ENCODE peak calls at places on chromosomes 16 and 17, in seven cellular contexts. F, Z, U, M, S, Q and E are unnamed samples. For H3K9me3, the result is how much of the 10 kb centered on the place peaks cover.

GRCh38 chr17:6393368-6393952 is 41.5 kb downstream of the AIPL1 start:
- DNase-seq in F (no peak), Z (no peak), U (no peak), M (no peak), S (no peak), Q (no peak), E (no peak)

GRCh38 chr16:80924372-80924978 is 82.2 kb downstream of the CMC2 start:
- DNase-seq in F (peak), Z (peak), U (peak), M (peak), S (no peak), Q (no peak), E (no peak)

GRCh38 chr17:70774339-70775110 is 605.2 kb downstream of the KCNJ2 start:
- DNase-seq in F (no peak), Z (no peak), U (no peak), M (no peak), S (no peak), Q (no peak), E (no peak)

GRCh38 chr16:66650707-66651473 is 45.7 kb downstream of the CMTM4 start:
- DNase-seq in F (peak), Z (peak), U (peak), M (peak), S (peak), Q (peak), E (peak)

GRCh38 chr16:14109782-14110727 is 38.9 kb downstream of the MRTFB start:
- DNase-seq in F (no peak), Z (no peak), U (no peak), M (no peak), S (no peak), Q (no peak), E (no peak)

GRCh38 chr17:40265337-40265736 is 22.3 kb upstream of the CDC6 start:
- DNase-seq in F (no peak), Z (no peak), U (no peak), M (no peak), S (no peak), Q (no peak), E (no peak)

GRCh38 chr17:4537451-4538235 is 17.5 kb downstream of the MYBBP1A start:
- DNase-seq in F (no peak), Z (no peak), U (no peak), M (no peak), S (no peak), Q (no peak), E (no peak)

GRCh38 chr17:55198690-55199370 is 65.9 kb upstream of the HLF start:
- DNase-seq in F (no peak), Z (peak), U (no peak), M (no peak), S (no peak), Q (no peak), E (no peak)

GRCh38 chr17:9643611-9644010 is 1.7 kb upstream of the USP43 start:
- DNase-seq in F (no peak), Z (no peak), U (no peak), M (no peak), S (no peak), Q (no peak), E (no peak)

GRCh38 chr17:76446449-76447231 is 6.3 kb downstream of the UBE2O start:
- DNase-seq in F (peak), Z (no peak), U (no peak), M (peak), S (no peak), Q (peak), E (no peak)

GRCh38 chr16:86951831-86952598 is 365.2 kb downstream of the C16orf95 start:
- DNase-seq in F (peak), Z (no peak), U (no peak), M (peak), S (no peak), Q (no peak), E (no peak)

GRCh38 chr16:6009151-6009550 is 911.6 kb upstream of the EEF2KMT start:
- DNase-seq in F (no peak), Z (no peak), U (no peak), M (no peak), S (no peak), Q (no peak), E (no peak)

GRCh38 chr17:58348038-58348437 is 4.0 kb downstream of the SUPT4H1 start:
- DNase-seq in F (no peak), Z (no peak), U (no peak), M (no peak), S (no peak), Q (no peak), E (no peak)

GRCh38 chr16:55426865-55427484 is 52.0 kb upstream of the MMP2 start:
- DNase-seq in F (peak), Z (no peak), U (no peak), M (no peak), S (no peak), Q (no peak), E (no peak)
- H3K9me3 ChIP-seq in F (under half), Z (under half), U (under half), M (under half), S (under half), Q (under half), E (under half)

GRCh38 chr16:89563639-89564392 is 3.3 kb downstream of the RPL13 start:
- DNase-seq in F (peak), Z (no peak), U (no peak), M (no peak), S (no peak), Q (no peak), E (no peak)

GRCh38 chr16:89565506-89566372 is 5.3 kb downstream of the RPL13 start:
- DNase-seq in F (peak), Z (peak), U (no peak), M (peak), S (no peak), Q (no peak), E (peak)

GRCh38 chr16:89562939-89563338 is 2.5 kb downstream of the RPL13 start:
- DNase-seq in F (no peak), Z (no peak), U (no peak), M (no peak), S (no peak), Q (no peak), E (no peak)

GRCh38 chr16:89565256-89565505 is 4.7 kb downstream of the RPL13 start:
- DNase-seq in F (no peak), Z (peak), U (no peak), M (no peak), S (no peak), Q (no peak), E (no peak)

DNA sequence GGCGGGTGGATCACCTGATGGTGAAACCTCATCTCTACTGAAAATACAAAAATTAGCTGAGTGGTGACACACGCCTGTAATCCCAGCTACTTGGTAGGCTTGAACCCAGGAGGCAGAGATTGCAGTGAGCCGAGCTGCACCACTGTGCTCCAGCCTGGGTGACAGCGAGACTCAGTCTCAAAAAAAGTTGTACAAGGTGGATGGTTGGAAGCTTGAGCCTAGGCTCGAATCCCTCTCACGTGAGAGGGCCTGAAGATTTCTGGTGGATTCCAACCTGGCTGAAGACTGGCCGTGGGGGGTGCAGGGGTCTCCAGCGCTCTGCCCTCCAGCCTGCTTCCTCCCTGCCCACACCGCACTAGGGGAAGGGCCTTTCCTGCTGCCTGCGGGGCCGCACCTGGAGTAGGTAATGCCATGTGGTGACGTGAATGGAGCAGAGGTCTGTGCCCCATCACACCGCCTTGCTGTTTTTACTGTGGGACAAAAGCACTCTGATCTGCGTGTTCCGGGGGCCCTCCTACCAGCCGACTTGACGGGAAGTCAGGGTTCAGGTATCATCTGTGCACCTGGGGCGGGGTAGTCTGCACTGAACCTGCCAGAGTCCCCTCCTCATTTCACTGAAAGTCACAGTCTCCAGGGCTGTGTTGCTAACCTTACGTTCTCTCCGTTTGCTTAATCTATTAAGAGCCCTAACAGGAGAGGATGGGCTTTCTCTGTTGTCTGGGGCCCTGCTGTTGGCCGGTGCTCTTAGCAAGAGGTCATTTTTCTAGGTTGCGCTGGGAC is 4.2 kb downstream of the RPL13 start:
- DNase-seq in F (no peak), Z (no peak), U (no peak), M (no peak), S (no peak), Q (no peak), E (no peak)
- TF ChIP-seq CTCF in F (no peak), Z (no peak), U (no peak), M (no peak), S (no peak), Q (no peak), E (no peak)

DNA sequence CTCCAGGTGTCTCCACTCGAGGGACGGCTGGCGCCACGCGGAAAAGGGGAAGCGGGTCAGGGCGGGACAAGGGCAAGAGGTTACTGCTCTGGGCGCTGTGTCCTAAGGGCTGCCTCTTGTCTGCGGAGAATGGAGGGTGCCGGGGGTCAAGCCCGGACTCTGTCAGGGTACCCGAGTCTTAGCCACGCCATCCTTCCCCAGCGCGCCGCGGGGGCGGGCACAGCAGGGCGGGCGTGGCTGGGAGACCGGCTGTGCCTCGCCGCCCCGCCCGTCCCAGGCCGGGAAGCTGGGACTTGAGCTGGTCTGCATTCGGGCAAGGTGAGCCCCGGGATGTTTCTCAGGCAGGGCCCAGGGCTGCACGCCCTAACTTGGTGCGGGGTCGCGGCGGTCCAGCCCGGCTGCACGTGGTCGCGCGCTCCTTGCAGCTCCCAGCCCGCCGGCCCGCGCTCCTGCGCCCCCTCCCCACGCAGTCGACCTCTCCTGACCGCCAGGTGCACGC is 6.2 kb upstream of the ACTG1 start:
- DNase-seq in F (no peak), Z (no peak), U (no peak), M (no peak), S (no peak), Q (no peak), E (no peak)
- H3K27ac ChIP-seq in F (no peak), Z (no peak), U (peak), M (peak), S (peak), Q (no peak), E (no peak)

DNA sequence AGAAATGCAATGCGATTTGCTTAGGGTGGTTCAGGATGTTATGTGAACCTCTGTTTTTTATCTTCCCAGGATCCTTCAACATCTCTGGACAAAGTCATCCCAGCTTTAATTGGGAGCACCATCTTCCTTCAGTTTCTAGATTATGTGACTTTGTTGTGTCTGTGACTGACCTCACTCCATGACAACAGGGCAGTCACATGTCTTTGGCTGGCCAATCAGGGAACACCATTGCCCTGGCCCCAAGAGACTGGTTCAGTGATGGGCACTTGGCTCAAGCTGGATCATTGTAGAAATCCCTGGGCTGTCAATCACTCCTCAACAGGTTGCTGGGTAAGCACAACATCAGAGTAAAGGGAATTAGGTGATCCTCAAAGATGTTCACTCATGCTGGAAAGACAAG is 499.7 kb downstream of the XYLT1 start:
- DNase-seq in F (no peak), Z (no peak), U (no peak), M (no peak), S (no peak), Q (no peak), E (no peak)
- H3K9me3 ChIP-seq in F (under half), Z (under half), U (under half), M (under half), S (under half), Q (under half), E (under half)

GRCh38 chr17:74040729-74041128 is 162.7 kb upstream of the RPL38 start:
- DNase-seq in F (no peak), Z (no peak), U (no peak), M (no peak), S (no peak), Q (no peak), E (no peak)

GRCh38 chr17:74042241-74042640 is 161.2 kb upstream of the RPL38 start:
- DNase-seq in F (no peak), Z (no peak), U (no peak), M (no peak), S (no peak), Q (no peak), E (no peak)

GRCh38 chr17:74037320-74037719 is 166.2 kb upstream of the RPL38 start:
- DNase-seq in F (no peak), Z (peak), U (peak), M (no peak), S (no peak), Q (no peak), E (no peak)

GRCh38 chr17:74042744-74043486 is 160.6 kb upstream of the RPL38 start:
- DNase-seq in F (peak), Z (no peak), U (no peak), M (peak), S (no peak), Q (peak), E (no peak)

GRCh38 chr17:74040291-74040690 is 163.2 kb upstream of the RPL38 start:
- DNase-seq in F (no peak), Z (no peak), U (no peak), M (no peak), S (no peak), Q (no peak), E (no peak)
- TF ChIP-seq CTCF in F (no peak), Z (no peak), U (no peak), M (no peak), S (no peak), Q (no peak), E (no peak)

GRCh38 chr16:4384497-4384896 is 12.8 kb downstream of the VASN start:
- DNase-seq in F (no peak), Z (peak), U (no peak), M (no peak), S (peak), Q (no peak), E (no peak)

GRCh38 chr16:4385066-4385788 is 13.6 kb downstream of the VASN start:
- DNase-seq in F (no peak), Z (peak), U (no peak), M (no peak), S (no peak), Q (no peak), E (no peak)

GRCh38 chr16:4381935-4382794 is 10.5 kb downstream of the VASN start:
- DNase-seq in F (no peak), Z (no peak), U (no peak), M (no peak), S (no peak), Q (no peak), E (no peak)

GRCh38 chr16:4382795-4383357 is 11.2 kb downstream of the VASN start:
- DNase-seq in F (no peak), Z (no peak), U (no peak), M (no peak), S (no peak), Q (no peak), E (no peak)

DNA sequence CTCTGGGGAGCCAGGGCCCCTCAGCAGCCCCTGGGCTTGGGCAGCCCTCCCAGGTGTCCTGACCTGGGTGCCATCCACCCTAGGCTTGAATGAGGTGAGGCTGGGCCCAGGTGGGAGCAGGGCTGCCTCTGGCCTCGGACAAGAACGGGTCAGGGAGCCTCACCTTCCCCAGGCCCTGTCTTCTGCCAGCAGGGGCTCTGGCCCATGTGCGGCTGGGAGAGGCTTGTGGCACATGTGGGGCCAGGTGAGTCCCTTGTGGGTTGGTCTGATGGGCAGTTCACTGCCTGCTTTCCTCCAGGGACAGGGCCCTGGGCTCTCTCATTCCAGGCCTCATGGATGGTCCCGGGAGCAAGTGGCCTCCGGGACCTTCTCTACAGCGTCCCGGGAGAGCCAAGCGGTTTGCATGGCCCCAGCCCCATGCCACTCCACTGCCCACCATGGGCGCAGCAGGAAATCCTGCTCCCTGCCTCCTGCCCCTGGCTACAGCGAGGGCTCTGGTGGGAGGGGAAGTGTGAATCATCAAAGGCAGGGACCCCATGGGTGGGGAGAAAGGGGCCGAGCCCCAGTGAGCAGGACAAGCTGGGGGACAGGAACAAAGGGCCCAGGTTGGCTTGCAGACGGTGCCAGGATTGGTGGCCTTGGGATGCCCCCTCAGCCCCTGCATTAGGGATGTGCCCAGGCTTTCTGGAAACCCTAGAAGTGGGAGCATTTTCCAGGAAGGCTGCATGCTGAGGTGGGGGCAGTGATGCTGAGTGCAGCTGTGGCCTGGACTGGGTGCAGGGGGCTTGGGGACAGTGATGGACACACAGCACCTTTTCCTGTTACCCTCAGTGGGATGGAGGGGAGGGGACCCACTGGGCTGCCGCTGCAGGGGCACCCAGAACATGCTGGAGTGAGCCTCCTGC is 12.2 kb downstream of the VASN start:
- DNase-seq in F (no peak), Z (peak), U (no peak), M (no peak), S (no peak), Q (no peak), E (no peak)
- H3K27ac ChIP-seq in F (peak), Z (peak), U (peak), M (no peak), S (peak), Q (no peak), E (no peak)

GRCh38 chr17:17573912-17574311 is 17.6 kb downstream of the PEMT start:
- DNase-seq in F (no peak), Z (no peak), U (no peak), M (no peak), S (no peak), Q (no peak), E (no peak)

GRCh38 chr17:17572010-17572785 is 19.3 kb downstream of the PEMT start:
- DNase-seq in F (no peak), Z (no peak), U (no peak), M (no peak), S (no peak), Q (no peak), E (no peak)

GRCh38 chr17:17577373-17577772 is 14.1 kb downstream of the PEMT start:
- DNase-seq in F (no peak), Z (no peak), U (no peak), M (no peak), S (no peak), Q (no peak), E (no peak)

GRCh38 chr17:17576772-17577234 is 14.7 kb downstream of the PEMT start:
- DNase-seq in F (no peak), Z (no peak), U (no peak), M (no peak), S (no peak), Q (no peak), E (no peak)

GRCh38 chr17:17575360-17576251 is 15.9 kb downstream of the PEMT start:
- DNase-seq in F (no peak), Z (no peak), U (no peak), M (no peak), S (no peak), Q (no peak), E (no peak)
- H3K9me3 ChIP-seq in F (under half), Z (under half), U (under half), M (under half), S (under half), Q (under half), E (under half)

DNA sequence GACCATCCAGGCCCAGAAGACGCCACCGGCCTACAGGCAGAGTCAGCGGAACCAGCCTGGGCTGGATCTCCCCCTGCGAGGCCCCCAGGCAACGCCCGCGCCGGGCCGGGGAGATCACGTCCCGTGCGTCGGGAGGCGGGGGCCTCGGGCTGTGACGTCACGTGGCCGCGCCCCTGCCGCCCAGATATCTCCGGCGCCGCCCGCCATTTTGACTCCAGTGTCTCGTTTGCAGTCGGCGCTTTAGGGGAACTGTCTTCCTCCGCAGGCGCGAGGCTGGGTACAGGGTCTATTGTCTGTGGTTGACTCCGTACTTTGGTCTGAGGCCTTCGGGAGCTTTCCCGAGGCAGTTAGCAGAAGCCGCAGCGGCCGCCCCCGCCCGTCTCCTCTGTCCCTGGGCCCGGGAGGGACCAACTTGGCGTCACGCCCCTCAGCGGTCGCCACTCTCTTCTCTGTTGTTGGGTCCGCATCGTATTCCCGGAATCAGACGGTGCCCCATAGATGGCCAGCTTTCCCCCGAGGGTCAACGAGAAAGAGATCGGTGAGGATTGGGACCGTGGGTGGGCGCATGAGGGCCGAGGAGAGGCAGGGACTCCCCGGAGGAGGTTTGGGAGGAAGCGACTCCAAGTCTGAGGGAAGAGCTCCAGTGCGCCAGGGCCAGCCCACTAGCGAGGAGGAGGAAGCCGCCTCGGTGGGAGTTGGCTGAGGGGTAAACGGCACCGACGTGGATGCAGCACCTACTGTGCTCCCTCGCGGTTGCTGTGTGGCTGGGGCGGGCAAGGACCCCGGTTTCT is at the start of gene WSB1:
- DNase-seq in F (peak), Z (peak), U (peak), M (peak), S (peak), Q (no peak), E (peak)
- TF ChIP-seq CTCF in F (no peak), Z (peak), U (no peak), M (no peak), S (no peak), Q (no peak), E (no peak)

GRCh38 chr16:23609929-23610328 is 13.8 kb upstream of the NDUFAB1 start:
- DNase-seq in F (no peak), Z (no peak), U (no peak), M (no peak), S (no peak), Q (no peak), E (no peak)
- H3K27ac ChIP-seq in F (no peak), Z (no peak), U (no peak), M (no peak), S (no peak), Q (no peak), E (no peak)